ENCODE peak calls at places on chromosomes 4 and X, in nine cellular contexts. D, M, T, S, H, Z, W, J and N are unnamed samples.

GRCh38 chr4:151197258-151197657 is 79.7 kb upstream of the PRSS48 start:
- DNase-seq in D (no peak), M (no peak), T (no peak), S (peak; percentile 85), H (no peak), Z (no peak), W (no peak), J (no peak), N (no peak)

GRCh38 chrX:66731398-66731797 is 92.5 kb upstream of the EDA2R start:
- DNase-seq in D (no peak), M (no peak), T (no peak), S (peak; percentile 76), H (no peak), Z (peak; percentile 23), W (no peak), J (peak; percentile 14), N (no peak)

GRCh38 chr4:70613182-70613892 is 15.2 kb upstream of the ENAM start:
- DNase-seq in D (no peak), M (no peak), T (no peak), S (no peak), H (no peak), Z (no peak), W (no peak), J (peak; percentile 32), N (no peak)

GRCh38 chr4:176792348-176793059 is at the start of gene VEGFC:
- DNase-seq in D (peak; percentile 74), M (peak; percentile 75), T (peak; percentile 78), S (peak; percentile 70), H (no peak), Z (peak; percentile 69), W (no peak), J (peak; percentile 86), N (peak; percentile 37)

GRCh38 chr4:123941306-123941705 is 544.7 kb downstream of the SPRY1 start:
- DNase-seq in D (no peak), M (no peak), T (no peak), S (peak; percentile 45), H (no peak), Z (no peak), W (no peak), J (no peak), N (no peak)

GRCh38 chrX:107600366-107600765 is 27.9 kb upstream of the PRPS1 start:
- DNase-seq in D (no peak), M (no peak), T (no peak), S (no peak), H (no peak), Z (no peak), W (no peak), J (no peak), N (no peak)

GRCh38 chr4:53686521-53686920 is 95.2 kb upstream of the LNX1 start:
- DNase-seq in D (no peak), M (no peak), T (no peak), S (no peak), H (no peak), Z (no peak), W (no peak), J (no peak), N (no peak)

GRCh38 chr4:106875340-106875739 is 160.8 kb downstream of the DKK2 start:
- DNase-seq in D (no peak), M (no peak), T (no peak), S (no peak), H (no peak), Z (no peak), W (no peak), J (no peak), N (no peak)

GRCh38 chrX:101287402-101287801 is 3.7 kb downstream of the TAF7L start:
- DNase-seq in D (no peak), M (no peak), T (no peak), S (peak; percentile 65), H (no peak), Z (peak; percentile 57), W (no peak), J (peak; percentile 42), N (no peak)

GRCh38 chrX:130060122-130061069 is 49.9 kb downstream of the ELF4 start:
- DNase-seq in D (peak; percentile 85), M (peak; percentile 90), T (peak; percentile 90), S (peak; percentile 49), H (peak; percentile 77), Z (peak; percentile 92), W (peak; percentile 80), J (peak; percentile 81), N (peak; percentile 79)

GRCh38 chrX:135009057-135009605 is 13.2 kb downstream of the RTL8B start:
- DNase-seq in D (no peak), M (no peak), T (no peak), S (no peak), H (no peak), Z (no peak), W (no peak), J (no peak), N (no peak)

GRCh38 chrX:135010921-135011320 is 11.4 kb downstream of the RTL8B start:
- DNase-seq in D (no peak), M (no peak), T (no peak), S (no peak), H (no peak), Z (no peak), W (no peak), J (no peak), N (no peak)

GRCh38 chrX:135003876-135004623 is 13.3 kb downstream of the SMIM10 start:
- DNase-seq in D (peak; percentile 93), M (peak; percentile 91), T (peak; percentile 94), S (peak; percentile 87), H (peak; percentile 91), Z (peak; percentile 84), W (peak; percentile 83), J (peak; percentile 94), N (peak; percentile 84)

GRCh38 chrX:135015526-135016245 is 6.7 kb downstream of the RTL8B start:
- DNase-seq in D (no peak), M (no peak), T (no peak), S (no peak), H (no peak), Z (no peak), W (no peak), J (no peak), N (no peak)

GRCh38 chrX:135009838-135010237 is 12.5 kb downstream of the RTL8B start:
- DNase-seq in D (no peak), M (no peak), T (no peak), S (no peak), H (no peak), Z (no peak), W (no peak), J (no peak), N (no peak)
- TF ChIP-seq CTCF in D (no peak), M (no peak), T (no peak), S (no peak), H (no peak), Z (no peak), W (no peak), J (no peak), N (no peak)

DNA sequence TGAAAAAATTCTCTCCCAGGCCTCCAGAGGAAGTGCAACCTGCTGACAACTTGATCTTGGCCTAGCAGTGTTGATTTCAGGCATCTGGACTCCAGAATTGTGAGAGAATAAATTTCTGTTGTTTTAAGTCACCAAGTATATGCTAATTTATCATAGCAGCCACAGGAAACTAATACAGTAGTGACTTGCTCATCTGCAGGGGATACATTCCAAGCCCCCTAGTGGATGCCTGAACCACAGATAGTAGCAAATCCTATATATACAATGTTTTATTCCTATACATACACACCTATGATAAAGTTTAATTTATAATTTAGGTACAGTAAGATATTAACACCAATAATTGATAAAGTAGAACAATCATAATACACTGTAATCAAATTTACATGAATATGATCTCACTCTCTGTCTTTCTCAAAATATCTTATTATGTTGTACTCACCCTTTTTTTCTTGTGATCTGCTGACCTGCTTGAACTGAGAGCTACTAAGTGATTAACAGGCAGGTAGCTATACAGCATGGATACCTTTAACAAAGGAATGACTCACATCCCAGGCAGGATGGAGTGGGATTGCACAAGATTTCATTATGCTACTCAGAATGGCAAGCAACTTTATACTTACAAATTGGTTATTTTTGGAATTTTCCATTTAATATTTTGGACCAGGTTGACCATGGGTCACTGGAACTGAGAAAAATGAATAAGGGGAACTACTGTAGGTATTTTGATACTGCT is 501.1 kb downstream of the KCNIP4 start:
- DNase-seq in D (no peak), M (no peak), T (no peak), S (no peak), H (no peak), Z (no peak), W (no peak), J (peak; percentile 13), N (no peak)
- TF ChIP-seq CTCF in D (no peak), M (peak; percentile 53), T (no peak), S (no peak), H (no peak), Z (no peak), W (no peak), J (no peak), N (peak; percentile 27)

GRCh38 chrX:70332600-70332999 is 42.7 kb downstream of the KIF4A start:
- DNase-seq in D (no peak), M (no peak), T (no peak), S (no peak), H (no peak), Z (no peak), W (no peak), J (no peak), N (no peak)
- TF ChIP-seq CTCF in D (no peak), M (peak; percentile 49), T (no peak), S (peak; percentile 35), H (no peak), Z (no peak), W (no peak), J (no peak), N (peak; percentile 11)

GRCh38 chrX:90040807-90041206 is 119.1 kb downstream of the TGIF2LX start:
- DNase-seq in D (no peak), M (no peak), T (no peak), S (no peak), H (no peak), Z (no peak), W (no peak), J (no peak), N (no peak)
- TF ChIP-seq CTCF in D (no peak), M (no peak), T (no peak), S (no peak), H (no peak), Z (no peak), W (no peak), J (no peak), N (no peak)

GRCh38 chrX:140040397-140040796 is 75.1 kb upstream of the CXorf66 start:
- DNase-seq in D (no peak), M (no peak), T (no peak), S (peak; percentile 13), H (no peak), Z (no peak), W (no peak), J (peak; percentile 61), N (no peak)

GRCh38 chrX:140038842-140039241 is 73.5 kb upstream of the CXorf66 start:
- DNase-seq in D (no peak), M (no peak), T (no peak), S (no peak), H (no peak), Z (no peak), W (no peak), J (no peak), N (no peak)

DNA sequence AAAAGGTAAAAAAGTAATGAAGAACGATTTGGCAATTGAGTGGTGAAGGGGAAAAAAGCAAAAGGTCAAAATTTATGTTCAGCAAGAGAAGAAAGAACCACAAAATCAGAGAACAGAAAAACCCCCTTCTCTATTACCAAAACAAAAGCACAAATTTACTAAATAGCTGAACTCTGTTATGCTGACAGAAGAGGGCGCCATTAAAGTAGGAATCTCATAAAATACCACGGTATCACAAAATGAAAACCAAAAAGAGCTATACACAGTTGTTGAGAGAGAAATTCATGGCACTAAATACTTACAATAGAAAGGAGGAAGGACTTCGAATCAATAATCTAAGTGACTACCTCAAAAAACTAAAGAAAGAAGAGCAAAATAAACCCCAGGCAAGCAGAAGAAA is 69.6 kb upstream of the CXorf66 start:
- DNase-seq in D (no peak), M (no peak), T (no peak), S (peak; percentile 8), H (no peak), Z (peak; percentile 27), W (no peak), J (no peak), N (no peak)
- TF ChIP-seq CTCF in D (no peak), M (peak; percentile 74), T (no peak), S (peak; percentile 23), H (no peak), Z (peak; percentile 22), W (no peak), J (peak; percentile 27), N (peak; percentile 68)